ENCODE peak calls at places on chromosomes 6 and 20, in four cellular contexts. Z is AG10803, B is nucleus accumbens, I is frontal cortex. H is an unnamed sample.
A peak's percentile ranks its signal among the peaks of the same experiment; 100 is the strongest.

GRCh38 chr6:31721351-31722020 is at the start of gene LY6G6C:
- DNase-seq in Z (no peak), B (no peak), I (no peak), H (no peak)

GRCh38 chr6:6003334-6004146 is 3.2 kb downstream of the NRN1 start:
- DNase-seq in Z (peak; percentile 45), B (no peak), I (peak; percentile 38), H (peak; percentile 29)

GRCh38 chr6:169904051-169904922 is 152.9 kb downstream of the ERMARD start:
- DNase-seq in Z (no peak), B (no peak), I (no peak), H (no peak)

GRCh38 chr6:89999154-89999553 is 104.9 kb downstream of the GJA10 start:
- DNase-seq in Z (peak; percentile 27), B (no peak), I (no peak), H (no peak)

GRCh38 chr6:160077526-160077925 is 44.1 kb upstream of the SLC22A1 start:
- DNase-seq in Z (peak; percentile 65), B (no peak), I (no peak), H (peak; percentile 76)

GRCh38 chr20:56736285-56736857 is 107.3 kb downstream of the TFAP2C start:
- DNase-seq in Z (no peak), B (no peak), I (no peak), H (no peak)

GRCh38 chr20:22579119-22579427 is 5.3 kb downstream of the FOXA2 start:
- DNase-seq in Z (no peak), B (no peak), I (no peak), H (no peak)

GRCh38 chr6:165010556-165011535 is 298.6 kb downstream of the C6orf118 start:
- DNase-seq in Z (peak; percentile 68), B (no peak), I (no peak), H (no peak)

GRCh38 chr20:4014031-4014474 is 1.3 kb downstream of the RNF24 start:
- DNase-seq in Z (peak; percentile 82), B (no peak), I (no peak), H (peak; percentile 60)

GRCh38 chr20:18773566-18773965 is 40.0 kb upstream of the SCP2D1 start:
- DNase-seq in Z (no peak), B (no peak), I (no peak), H (no peak)

GRCh38 chr6:11972806-11973205 is 39.3 kb upstream of the HIVEP1 start:
- DNase-seq in Z (peak; percentile 73), B (no peak), I (no peak), H (no peak)

GRCh38 chr6:67629268-67629667 is 1005.8 kb upstream of the ADGRB3 start:
- DNase-seq in Z (peak; percentile 23), B (no peak), I (no peak), H (no peak)

GRCh38 chr6:164210323-164210722 is 795.8 kb downstream of the QKI start:
- DNase-seq in Z (no peak), B (no peak), I (no peak), H (no peak)

GRCh38 chr20:22807646-22808045 is 223.3 kb upstream of the FOXA2 start:
- DNase-seq in Z (no peak), B (no peak), I (no peak), H (no peak)

GRCh38 chr6:126444874-126445273 is 105.0 kb downstream of the CENPW start:
- DNase-seq in Z (peak; percentile 24), B (no peak), I (no peak), H (peak; percentile 8)

GRCh38 chr6:6002809-6003333 is 3.9 kb downstream of the NRN1 start:
- DNase-seq in Z (no peak), B (no peak), I (peak; percentile 29), H (no peak)

GRCh38 chr6:145643760-145644159 is 91.6 kb downstream of the EPM2A start:
- DNase-seq in Z (no peak), B (no peak), I (no peak), H (no peak)

H was measured in AG20443.